ENCODE peak calls at places on chromosomes 1 and 21, in seven cellular contexts. S is heart right ventricle; Y is lower leg skin; H is left ventricle myocardium inferior; P is kidney; F is sigmoid colon; J is Jurkat, Clone E6-1. K is an unnamed sample.

GRCh38 chr1:240591078-240591477 is 20.9 kb downstream of the GREM2 start:
- DNase-seq in S (no peak), Y (no peak), H (no peak), P (no peak), F (no peak), J (no peak), K (no peak)

GRCh38 chr1:228276361-228276831 is 68.6 kb downstream of the OBSCN start:
- DNase-seq in S (peak), Y (no peak), H (peak), P (no peak), F (peak), J (no peak), K (no peak)

GRCh38 chr1:15218287-15219279 is 28.4 kb upstream of the FHAD1 start:
- DNase-seq in S (no peak), Y (no peak), H (no peak), P (no peak), F (peak), J (no peak), K (no peak)

GRCh38 chr1:202656057-202656456 is 54.2 kb downstream of the SYT2 start:
- DNase-seq in S (no peak), Y (no peak), H (no peak), P (no peak), F (no peak), J (no peak), K (no peak)

GRCh38 chr1:229199892-229200291 is 71.0 kb upstream of the RAB4A start:
- DNase-seq in S (no peak), Y (no peak), H (no peak), P (no peak), F (no peak), J (no peak), K (no peak)

GRCh38 chr1:89808429-89809117 is 12.3 kb upstream of the LRRC8D start:
- DNase-seq in S (no peak), Y (no peak), H (no peak), P (no peak), F (no peak), J (no peak), K (peak)

GRCh38 chr1:116273042-116273783 is 99.8 kb upstream of the ATP1A1 start:
- DNase-seq in S (peak), Y (no peak), H (peak), P (no peak), F (no peak), J (no peak), K (no peak)

GRCh38 chr21:22710725-22711124 is 1712.5 kb downstream of the NCAM2 start:
- DNase-seq in S (no peak), Y (no peak), H (no peak), P (no peak), F (no peak), J (no peak), K (no peak)

GRCh38 chr1:245751111-245751510 is 596.3 kb downstream of the KIF26B start:
- DNase-seq in S (no peak), Y (no peak), H (no peak), P (no peak), F (no peak), J (no peak), K (peak)

GRCh38 chr1:243434594-243434993 is 178.8 kb downstream of the SDCCAG8 start:
- DNase-seq in S (no peak), Y (no peak), H (no peak), P (no peak), F (no peak), J (no peak), K (no peak)

GRCh38 chr1:218480137-218480536 is 135.0 kb downstream of the TGFB2 start:
- DNase-seq in S (no peak), Y (no peak), H (no peak), P (no peak), F (peak), J (no peak), K (peak)

GRCh38 chr1:110616587-110616986 is 10.4 kb upstream of the KCNA2 start:
- DNase-seq in S (no peak), Y (no peak), H (no peak), P (no peak), F (peak), J (no peak), K (no peak)

GRCh38 chr1:218718977-218719376 is 373.8 kb downstream of the TGFB2 start:
- DNase-seq in S (no peak), Y (no peak), H (no peak), P (no peak), F (no peak), J (no peak), K (no peak)

GRCh38 chr1:150551784-150552691 is 2.8 kb downstream of the ADAMTSL4 start:
- DNase-seq in S (peak), Y (peak), H (peak), P (peak), F (peak), J (no peak), K (peak)

GRCh38 chr1:51276286-51276685 is 40.2 kb downstream of the RNF11 start:
- DNase-seq in S (no peak), Y (no peak), H (no peak), P (no peak), F (no peak), J (no peak), K (no peak)

DNA sequence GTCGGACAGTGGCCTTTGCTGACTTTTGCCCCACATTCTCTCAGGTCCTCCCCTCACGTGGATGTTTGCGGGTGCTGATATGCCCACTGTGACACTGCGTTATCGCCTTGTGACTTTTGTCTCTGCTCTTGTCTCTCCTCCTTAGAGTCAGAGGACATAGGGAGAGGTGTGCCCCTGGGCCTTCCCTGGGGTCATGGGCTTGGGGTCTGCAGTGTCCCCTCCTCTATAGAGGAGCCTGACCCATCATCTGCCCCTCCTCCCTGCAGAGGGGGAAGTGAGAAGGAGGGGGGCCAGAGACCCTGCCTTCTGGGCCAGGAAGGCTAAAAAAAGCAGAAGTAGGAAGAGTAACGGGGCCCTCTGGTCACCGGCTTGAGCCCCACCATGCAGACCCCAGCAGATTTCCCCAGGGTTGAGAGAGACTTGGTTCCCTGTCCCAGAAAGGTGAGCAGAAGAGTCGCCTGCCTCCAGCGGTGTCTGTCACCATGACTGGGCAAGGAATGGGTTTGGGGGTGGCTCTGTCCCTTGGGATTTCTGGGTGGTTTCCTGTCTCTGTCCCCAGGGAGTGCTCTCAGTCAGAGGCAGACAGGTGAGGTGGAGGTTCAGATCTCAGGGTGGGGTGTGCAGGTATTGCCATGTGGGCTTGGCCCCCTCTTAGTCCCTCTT is 13.4 kb downstream of the RPS6KA1 start:
- DNase-seq in S (no peak), Y (no peak), H (no peak), P (no peak), F (no peak), J (no peak), K (no peak)
- H3K4me3 ChIP-seq in S (peak), Y (no peak), H (peak), P (no peak), F (no peak), J (no peak), K (no peak)

GRCh38 chr1:25796807-25797458 is 3.1 kb upstream of the SELENON start:
- DNase-seq in S (peak), Y (peak), H (peak), P (peak), F (peak), J (peak), K (peak)
- H3K4me3 ChIP-seq in S (no peak), Y (no peak), H (no peak), P (no peak), F (no peak), J (no peak), K (no peak)

GRCh38 chr1:1356166-1356795 is 2.1 kb downstream of the MXRA8 start:
- DNase-seq in S (no peak), Y (no peak), H (no peak), P (peak), F (no peak), J (no peak), K (no peak)
- H3K4me3 ChIP-seq in S (peak), Y (no peak), H (peak), P (peak), F (peak), J (no peak), K (peak)

DNA sequence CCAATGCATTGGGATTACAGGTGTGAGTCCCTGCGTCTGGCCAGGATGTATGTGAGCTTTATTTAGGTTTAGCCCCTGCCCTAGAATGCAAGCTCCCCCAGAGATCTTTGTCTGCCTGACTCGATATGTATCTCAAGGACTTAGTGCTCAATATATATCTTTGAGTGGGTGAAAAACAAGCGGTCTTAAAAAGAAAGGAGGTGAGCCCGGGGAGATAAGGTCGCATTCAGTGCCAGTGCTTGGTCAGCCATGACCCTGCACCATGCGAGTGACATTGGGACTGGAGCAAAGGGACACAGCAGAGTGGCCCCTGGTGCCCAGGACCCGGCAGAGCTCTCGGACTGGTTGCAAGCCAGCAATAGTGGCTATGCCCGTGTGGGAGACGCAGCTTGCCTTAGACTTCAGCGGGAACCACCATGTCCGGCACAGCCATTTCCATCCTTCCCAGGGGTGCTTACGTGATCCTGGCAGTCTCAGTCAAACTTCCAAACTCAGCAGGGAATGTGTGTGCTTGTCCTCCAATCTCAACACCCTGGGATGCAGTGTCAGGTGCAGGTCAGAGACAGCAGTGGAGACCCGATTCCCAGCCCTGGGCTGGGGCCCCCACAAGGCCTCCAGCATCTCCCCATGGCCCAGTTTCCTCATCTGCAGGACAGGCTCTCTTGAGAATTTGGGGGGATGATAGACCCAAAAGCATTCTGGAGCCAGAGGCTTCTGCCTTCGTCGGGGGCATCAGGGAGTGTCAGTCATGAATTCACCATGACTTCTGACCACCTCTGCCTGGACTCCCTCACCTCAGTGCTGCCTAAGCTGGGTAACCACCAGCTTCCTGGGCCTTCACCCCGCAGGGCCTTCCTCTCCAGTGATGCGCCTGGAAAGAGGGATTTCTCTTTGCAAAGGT is 1.8 kb downstream of the MX2 start:
- DNase-seq in S (no peak), Y (no peak), H (no peak), P (no peak), F (no peak), J (no peak), K (no peak)
- H3K4me3 ChIP-seq in S (peak), Y (no peak), H (peak), P (no peak), F (no peak), J (no peak), K (no peak)

GRCh38 chr1:94316183-94316582 is 78.8 kb upstream of the ARHGAP29 start:
- DNase-seq in S (no peak), Y (no peak), H (no peak), P (no peak), F (no peak), J (no peak), K (no peak)
- H3K4me3 ChIP-seq in S (no peak), Y (no peak), H (no peak), P (peak), F (no peak), J (no peak), K (no peak)